ENCODE peak calls at places on chromosomes 6 and 20, in four cellular contexts. One of them, this sample, is unnamed.
A peak's percentile ranks its signal among the peaks of the same experiment; 100 is the strongest.

GRCh38 chr6:117463762-117464665 is 18.5 kb upstream of the DCBLD1 start:
- DNase-seq in cardiac fibroblast: peak; percentile 54
- DNase-seq in activated CD8-positive, alpha-beta memory T cell treated with anti-CD3 and anti-CD28 coated beads, Interleukin-2, amount 10 ng/mL, durations not matched to agents 7 days and 5 days: no peak
- DNase-seq in H9: no peak
- DNase-seq in this sample: no peak

GRCh38 chr20:19947611-19948264 is 69.4 kb upstream of the NAA20 start:
- DNase-seq in H9: peak; percentile 73
- DNase-seq in activated CD8-positive, alpha-beta memory T cell treated with anti-CD3 and anti-CD28 coated beads, Interleukin-2, amount 10 ng/mL, durations not matched to agents 7 days and 5 days: no peak
- DNase-seq in cardiac fibroblast: peak; percentile 59
- DNase-seq in this sample: no peak

GRCh38 chr6:53065266-53066058 is at the start of gene FBXO9:
- DNase-seq in activated CD8-positive, alpha-beta memory T cell treated with anti-CD3 and anti-CD28 coated beads, Interleukin-2, amount 10 ng/mL, durations not matched to agents 7 days and 5 days: peak; percentile 80
- DNase-seq in cardiac fibroblast: peak; percentile 59
- DNase-seq in H9: peak; percentile 72
- DNase-seq in this sample: peak; percentile 88

GRCh38 chr20:37804584-37805566 is 98.1 kb upstream of the VSTM2L start:
- DNase-seq in H9: no peak
- DNase-seq in activated CD8-positive, alpha-beta memory T cell treated with anti-CD3 and anti-CD28 coated beads, Interleukin-2, amount 10 ng/mL, durations not matched to agents 7 days and 5 days: no peak
- DNase-seq in cardiac fibroblast: peak; percentile 7
- DNase-seq in this sample: peak; percentile 44

GRCh38 chr6:27617046-27617687 is 144.3 kb upstream of the ZNF184 start:
- DNase-seq in cardiac fibroblast: peak; percentile 43
- DNase-seq in activated CD8-positive, alpha-beta memory T cell treated with anti-CD3 and anti-CD28 coated beads, Interleukin-2, amount 10 ng/mL, durations not matched to agents 7 days and 5 days: no peak
- DNase-seq in H9: no peak
- DNase-seq in this sample: no peak

GRCh38 chr20:8798505-8798904 is 270.4 kb upstream of the PLCB4 start:
- DNase-seq in H9: no peak
- DNase-seq in activated CD8-positive, alpha-beta memory T cell treated with anti-CD3 and anti-CD28 coated beads, Interleukin-2, amount 10 ng/mL, durations not matched to agents 7 days and 5 days: no peak
- DNase-seq in cardiac fibroblast: peak; percentile 94
- DNase-seq in this sample: no peak

GRCh38 chr20:57526067-57526884 is 1.3 kb upstream of the CTCFL start:
- DNase-seq in cardiac fibroblast: no peak
- DNase-seq in H9: peak; percentile 63
- DNase-seq in activated CD8-positive, alpha-beta memory T cell treated with anti-CD3 and anti-CD28 coated beads, Interleukin-2, amount 10 ng/mL, durations not matched to agents 7 days and 5 days: no peak
- DNase-seq in this sample: no peak

GRCh38 chr6:4575724-4576123 is 200.5 kb upstream of the CDYL start:
- DNase-seq in activated CD8-positive, alpha-beta memory T cell treated with anti-CD3 and anti-CD28 coated beads, Interleukin-2, amount 10 ng/mL, durations not matched to agents 7 days and 5 days: no peak
- DNase-seq in H9: no peak
- DNase-seq in cardiac fibroblast: no peak
- DNase-seq in this sample: no peak

GRCh38 chr6:37115236-37115894 is 54.6 kb upstream of the PIM1 start:
- DNase-seq in activated CD8-positive, alpha-beta memory T cell treated with anti-CD3 and anti-CD28 coated beads, Interleukin-2, amount 10 ng/mL, durations not matched to agents 7 days and 5 days: no peak
- DNase-seq in H9: no peak
- DNase-seq in cardiac fibroblast: peak; percentile 69
- DNase-seq in this sample: no peak

GRCh38 chr20:14418441-14418840 is 81.0 kb upstream of the FLRT3 start:
- DNase-seq in activated CD8-positive, alpha-beta memory T cell treated with anti-CD3 and anti-CD28 coated beads, Interleukin-2, amount 10 ng/mL, durations not matched to agents 7 days and 5 days: no peak
- DNase-seq in cardiac fibroblast: peak; percentile 1
- DNase-seq in H9: no peak
- DNase-seq in this sample: no peak

GRCh38 chr20:53643031-53643832 is 49.6 kb upstream of the ZNF217 start:
- DNase-seq in cardiac fibroblast: peak; percentile 73
- DNase-seq in H9: no peak
- DNase-seq in activated CD8-positive, alpha-beta memory T cell treated with anti-CD3 and anti-CD28 coated beads, Interleukin-2, amount 10 ng/mL, durations not matched to agents 7 days and 5 days: peak; percentile 85
- DNase-seq in this sample: no peak

GRCh38 chr6:148529010-148529409 is 186.4 kb downstream of the SASH1 start:
- DNase-seq in activated CD8-positive, alpha-beta memory T cell treated with anti-CD3 and anti-CD28 coated beads, Interleukin-2, amount 10 ng/mL, durations not matched to agents 7 days and 5 days: no peak
- DNase-seq in cardiac fibroblast: no peak
- DNase-seq in H9: no peak
- DNase-seq in this sample: no peak

GRCh38 chr6:75279418-75279817 is 5.2 kb downstream of the TMEM30A start:
- DNase-seq in H9: no peak
- DNase-seq in cardiac fibroblast: no peak
- DNase-seq in activated CD8-positive, alpha-beta memory T cell treated with anti-CD3 and anti-CD28 coated beads, Interleukin-2, amount 10 ng/mL, durations not matched to agents 7 days and 5 days: no peak
- DNase-seq in this sample: no peak

GRCh38 chr20:34024733-34025351 is 31.1 kb downstream of the RALY start:
- DNase-seq in cardiac fibroblast: no peak
- DNase-seq in H9: no peak
- DNase-seq in activated CD8-positive, alpha-beta memory T cell treated with anti-CD3 and anti-CD28 coated beads, Interleukin-2, amount 10 ng/mL, durations not matched to agents 7 days and 5 days: no peak
- DNase-seq in this sample: no peak

GRCh38 chr6:70124882-70125535 is 177.9 kb downstream of the COL9A1 start:
- DNase-seq in activated CD8-positive, alpha-beta memory T cell treated with anti-CD3 and anti-CD28 coated beads, Interleukin-2, amount 10 ng/mL, durations not matched to agents 7 days and 5 days: no peak
- DNase-seq in H9: no peak
- DNase-seq in cardiac fibroblast: peak; percentile 21
- DNase-seq in this sample: no peak

GRCh38 chr6:7467007-7467897 is 74.2 kb upstream of the DSP start:
- DNase-seq in activated CD8-positive, alpha-beta memory T cell treated with anti-CD3 and anti-CD28 coated beads, Interleukin-2, amount 10 ng/mL, durations not matched to agents 7 days and 5 days: no peak
- DNase-seq in cardiac fibroblast: peak; percentile 70
- DNase-seq in H9: no peak
- DNase-seq in this sample: no peak

GRCh38 chr20:62616728-62617621 is 25.3 kb upstream of the SLCO4A1 start:
- DNase-seq in activated CD8-positive, alpha-beta memory T cell treated with anti-CD3 and anti-CD28 coated beads, Interleukin-2, amount 10 ng/mL, durations not matched to agents 7 days and 5 days: peak; percentile 85
- DNase-seq in cardiac fibroblast: peak; percentile 75
- DNase-seq in H9: peak; percentile 78
- DNase-seq in this sample: no peak